ENCODE peak calls at places on chromosomes 13 and 19, in nine cellular contexts. S, I, C, H, D, O, N, X and W are unnamed samples.
A peak's percentile ranks its signal among the peaks of the same experiment; 100 is the strongest.

GRCh38 chr19:30319876-30320275 is 52.3 kb upstream of the ZNF536 start:
- DNase-seq in N (no peak), I (no peak), D (no peak), S (no peak), C (no peak), X (no peak), O (no peak), H (no peak), W (no peak)

GRCh38 chr13:98721825-98722510 is 30.5 kb downstream of the SLC15A1 start:
- DNase-seq in C (no peak), S (no peak), O (no peak), I (no peak), N (no peak), D (no peak), X (no peak), H (no peak), W (no peak)

GRCh38 chr13:41122838-41123237 is 9.8 kb downstream of the KBTBD6 start:
- DNase-seq in S (no peak), D (no peak), I (no peak), H (no peak), N (no peak), O (no peak), X (no peak), C (no peak), W (no peak)

GRCh38 chr19:43575955-43576451 is 402 bp downstream of the PINLYP start:
- DNase-seq in H (no peak), O (no peak), S (no peak), N (no peak), X (no peak), C (no peak), I (peak; percentile 24), D (peak; percentile 77), W (no peak)

GRCh38 chr19:29329460-29330134 is 116.6 kb upstream of the UQCRFS1 start:
- DNase-seq in N (no peak), X (no peak), O (no peak), S (no peak), H (no peak), C (no peak), D (no peak), I (no peak), W (peak; percentile 64)

GRCh38 chr13:113802090-113802531 is 43.1 kb downstream of the TMEM255B start:
- DNase-seq in O (no peak), H (peak; percentile 71), C (no peak), S (peak; percentile 40), N (no peak), X (no peak), I (peak; percentile 75), D (peak; percentile 74), W (peak; percentile 64)

GRCh38 chr13:48400820-48401219 is 12.1 kb downstream of the LPAR6 start:
- DNase-seq in X (no peak), I (no peak), H (no peak), S (no peak), N (no peak), C (no peak), O (no peak), D (no peak), W (peak; percentile 36)

GRCh38 chr13:97125810-97126738 is 96.1 kb upstream of the MBNL2 start:
- DNase-seq in I (no peak), H (peak; percentile 52), X (no peak), S (peak; percentile 34), N (no peak), C (no peak), D (no peak), O (no peak), W (peak; percentile 87)

GRCh38 chr13:43232866-43233265 is 209.5 kb downstream of the DNAJC15 start:
- DNase-seq in D (no peak), S (no peak), H (no peak), C (no peak), O (no peak), N (no peak), X (no peak), I (no peak), W (no peak)

GRCh38 chr19:46494115-46494935 is 1.3 kb downstream of the PNMA8B start:
- DNase-seq in H (no peak), I (no peak), O (no peak), D (no peak), N (no peak), X (no peak), C (no peak), S (no peak), W (no peak)

GRCh38 chr19:46490774-46491173 is 4.9 kb downstream of the PNMA8B start:
- DNase-seq in H (no peak), X (no peak), N (no peak), I (no peak), D (no peak), S (no peak), O (no peak), C (no peak), W (no peak)

GRCh38 chr19:46493236-46494114 is 2.2 kb downstream of the PNMA8B start:
- DNase-seq in D (peak; percentile 80), N (no peak), I (peak; percentile 56), H (peak; percentile 50), O (no peak), S (peak; percentile 67), X (peak; percentile 21), C (no peak), W (peak; percentile 56)

GRCh38 chr19:46492841-46493235 is 2.8 kb downstream of the PNMA8B start:
- DNase-seq in O (no peak), H (no peak), S (peak; percentile 67), D (no peak), C (no peak), I (no peak), N (no peak), X (no peak), W (no peak)

DNA sequence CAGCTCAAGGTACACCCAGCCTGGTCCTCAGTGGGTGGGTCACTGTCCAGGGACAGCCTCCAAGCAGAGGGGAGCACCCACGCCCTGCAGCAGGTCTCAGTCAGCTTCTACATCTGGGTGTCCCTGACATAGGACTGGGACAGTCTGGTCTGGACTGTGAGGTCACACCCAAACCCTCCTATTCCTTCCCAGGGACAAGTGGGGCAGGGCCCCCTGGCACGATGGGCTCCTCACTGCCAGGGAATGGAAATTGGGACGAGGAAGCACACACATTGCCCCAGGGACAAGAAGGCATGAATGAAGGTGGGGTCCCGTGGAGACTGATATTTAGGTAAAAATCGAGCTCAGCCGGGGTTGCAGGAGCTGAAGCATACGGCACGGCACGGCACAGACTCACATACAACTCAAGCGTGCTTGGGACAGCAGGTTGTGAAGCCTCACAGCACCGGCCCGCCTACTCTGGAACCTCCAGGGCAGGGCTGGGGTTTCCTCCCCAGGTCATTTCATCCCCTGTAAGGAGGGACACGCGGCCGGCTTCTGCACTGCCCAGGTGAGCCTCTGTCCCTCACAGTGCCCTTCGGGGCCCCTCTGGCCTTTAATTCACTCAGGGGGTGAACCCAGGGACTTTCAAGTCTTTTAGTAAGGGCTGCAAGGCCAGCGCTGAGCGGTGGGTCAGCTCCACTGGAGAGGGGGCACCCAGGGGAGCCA is 3.5 kb downstream of the PNMA8B start:
- DNase-seq in D (no peak), S (peak; percentile 31), I (no peak), O (no peak), C (no peak), X (no peak), N (no peak), H (no peak), W (no peak)
- H3K4me3 ChIP-seq in D (no peak overlapping the region), S (no peak overlapping the region), I (no peak overlapping the region), O (no peak overlapping the region), C (no peak overlapping the region), X (no peak overlapping the region), N (no peak overlapping the region), H (no peak overlapping the region), W (no peak overlapping the region)

DNA sequence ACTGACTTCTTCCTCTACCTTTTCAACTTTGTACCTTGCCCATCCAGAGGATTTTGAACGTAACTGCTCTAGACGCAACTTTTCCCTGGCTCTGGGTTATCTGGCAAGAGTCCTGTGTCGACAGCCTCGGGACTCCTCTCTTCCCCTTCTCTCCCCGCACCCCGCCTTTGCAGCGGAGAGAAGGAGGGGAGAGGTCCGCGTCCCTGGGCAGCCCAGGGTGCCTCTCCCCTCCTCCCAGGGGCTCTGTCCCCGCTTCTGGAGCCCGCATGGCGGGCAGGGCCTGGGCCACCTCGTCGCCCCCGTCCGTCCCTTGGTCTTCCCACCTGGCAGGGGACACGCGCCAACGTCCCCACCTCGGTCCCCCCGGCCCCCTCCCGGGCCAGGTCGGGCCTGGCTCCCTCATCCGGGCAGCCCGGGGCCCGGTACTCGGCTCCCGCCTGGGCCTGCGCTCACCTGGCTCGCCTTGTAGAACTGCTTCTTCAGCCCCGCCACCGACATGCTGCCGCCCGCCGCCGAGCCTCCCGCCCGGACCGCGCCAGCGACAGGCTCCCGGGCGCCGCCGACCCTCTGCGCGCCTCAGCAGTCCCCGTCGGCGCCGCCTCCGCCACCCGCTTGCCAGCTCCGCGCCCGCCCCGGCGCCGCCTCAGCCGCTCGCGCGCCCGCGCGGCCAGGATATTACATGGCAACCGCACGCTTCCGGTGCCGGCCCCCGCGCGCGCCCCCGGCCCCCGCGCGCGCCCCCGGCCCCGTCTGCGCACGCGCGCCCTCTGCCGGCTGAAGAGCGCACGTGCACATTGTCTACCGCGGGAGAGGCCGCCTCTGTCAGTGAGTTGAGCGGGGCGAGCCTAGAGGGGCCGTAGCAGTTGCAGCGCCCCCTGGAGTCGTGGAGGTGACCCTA is at the start of gene SH3GL1:
- DNase-seq in N (peak; percentile 95), I (peak; percentile 88), O (peak; percentile 96), D (peak; percentile 98), S (peak; percentile 92), X (peak; percentile 95), H (peak; percentile 91), C (peak; percentile 73), W (peak; percentile 88)
- TF ChIP-seq POLR2A in N (no peak), I (peak; percentile 69), O (no peak), D (peak; percentile 3), S (peak; percentile 86), X (peak; percentile 23), H (peak; percentile 84), C (no peak), W (peak; percentile 46)

GRCh38 chr19:11227201-11227886 is 12.1 kb upstream of the ANGPTL8 start:
- DNase-seq in I (no peak), N (no peak), O (no peak), X (no peak), D (no peak), H (no peak), C (no peak), S (no peak), W (peak; percentile 53)
- TF ChIP-seq CTCF in I (no peak), N (no peak), O (no peak), X (no peak), D (no peak), H (no peak), C (no peak), S (no peak), W (peak; percentile 52)

GRCh38 chr13:99960663-99961440 is 10.7 kb downstream of the ZIC5 start:
- DNase-seq in O (peak; percentile 11), C (no peak), N (no peak), S (no peak), I (no peak), X (no peak), H (no peak), D (no peak), W (no peak)

GRCh38 chr13:99962242-99962641 is 9.3 kb downstream of the ZIC5 start:
- DNase-seq in X (no peak), C (no peak), S (no peak), D (no peak), I (no peak), N (no peak), H (no peak), O (no peak), W (no peak)

GRCh38 chr13:99961634-99962033 is 9.9 kb downstream of the ZIC5 start:
- DNase-seq in O (peak; percentile 8), N (no peak), H (no peak), I (no peak), X (no peak), S (no peak), D (no peak), C (no peak), W (no peak)

GRCh38 chr13:99965329-99966000 is 6.1 kb downstream of the ZIC5 start:
- DNase-seq in D (no peak), N (no peak), S (no peak), X (no peak), I (no peak), H (no peak), O (no peak), C (no peak), W (no peak)

GRCh38 chr13:99963832-99964339 is 7.7 kb downstream of the ZIC5 start:
- DNase-seq in X (no peak), N (no peak), D (no peak), H (no peak), S (no peak), I (no peak), C (no peak), O (no peak), W (no peak)
- H3K4me3 ChIP-seq in X (no peak overlapping the region), N (no peak overlapping the region), D (no peak overlapping the region), H (no peak overlapping the region), S (no peak overlapping the region), I (no peak overlapping the region), C (no peak overlapping the region), O (no peak overlapping the region), W (no peak overlapping the region)